ENCODE peak calls at places on chromosomes 16 and 17, in six cellular contexts. One of them, this sample, is unnamed.

GRCh38 chr16:54446639-54447038 is 160.1 kb upstream of the IRX3 start:
- DNase-seq in GM12878: no peak
- DNase-seq in A549: no peak
- DNase-seq in K562: no peak
- DNase-seq in HepG2: no peak
- DNase-seq in endothelial cell of umbilical vein: no peak
- DNase-seq in this sample: peak; percentile 92

GRCh38 chr17:44077595-44077909 is 7.0 kb downstream of the G6PC3 start:
- DNase-seq in GM12878: no peak
- DNase-seq in A549: no peak
- DNase-seq in K562: no peak
- DNase-seq in HepG2: no peak
- DNase-seq in endothelial cell of umbilical vein: no peak
- DNase-seq in this sample: peak; percentile 80

GRCh38 chr17:17132746-17133145 is 73.4 kb downstream of the PLD6 start:
- DNase-seq in GM12878: no peak
- DNase-seq in A549: no peak
- DNase-seq in K562: no peak
- DNase-seq in HepG2: no peak
- DNase-seq in endothelial cell of umbilical vein: no peak
- DNase-seq in this sample: no peak

GRCh38 chr16:67249178-67249759 is 490 bp downstream of the SLC9A5 start:
- DNase-seq in GM12878: no peak
- DNase-seq in A549: no peak
- DNase-seq in K562: no peak
- DNase-seq in HepG2: no peak
- DNase-seq in endothelial cell of umbilical vein: no peak
- DNase-seq in this sample: no peak

GRCh38 chr17:79630821-79631639 is 20.2 kb upstream of the RBFOX3 start:
- DNase-seq in GM12878: no peak
- DNase-seq in A549: no peak
- DNase-seq in K562: no peak
- DNase-seq in HepG2: no peak
- DNase-seq in endothelial cell of umbilical vein: no peak
- DNase-seq in this sample: no peak

GRCh38 chr16:52498640-52499039 is 48.3 kb downstream of the TOX3 start:
- DNase-seq in GM12878: no peak
- DNase-seq in A549: no peak
- DNase-seq in K562: no peak
- DNase-seq in HepG2: no peak
- DNase-seq in endothelial cell of umbilical vein: no peak
- DNase-seq in this sample: no peak

GRCh38 chr17:9240659-9241370 is 219.5 kb downstream of the NTN1 start:
- DNase-seq in GM12878: no peak
- DNase-seq in A549: no peak
- DNase-seq in K562: peak; percentile 17
- DNase-seq in HepG2: peak; percentile 35
- DNase-seq in endothelial cell of umbilical vein: peak; percentile 39
- DNase-seq in this sample: no peak

GRCh38 chr16:23999663-24000062 is 163.9 kb downstream of the PRKCB start:
- DNase-seq in GM12878: peak; percentile 47
- DNase-seq in A549: no peak
- DNase-seq in K562: no peak
- DNase-seq in HepG2: no peak
- DNase-seq in endothelial cell of umbilical vein: no peak
- DNase-seq in this sample: no peak

GRCh38 chr16:54277845-54278703 is 8.5 kb downstream of the IRX3 start:
- DNase-seq in GM12878: no peak
- DNase-seq in A549: no peak
- DNase-seq in K562: no peak
- DNase-seq in HepG2: no peak
- DNase-seq in endothelial cell of umbilical vein: no peak
- DNase-seq in this sample: peak; percentile 38

GRCh38 chr16:72131036-72131435 is 37.4 kb downstream of the DHX38 start:
- DNase-seq in GM12878: no peak
- DNase-seq in A549: no peak
- DNase-seq in K562: no peak
- DNase-seq in HepG2: no peak
- DNase-seq in endothelial cell of umbilical vein: no peak
- DNase-seq in this sample: no peak

GRCh38 chr16:4675864-4676786 is 17.2 kb upstream of the NUDT16L1 start:
- DNase-seq in GM12878: no peak
- DNase-seq in A549: no peak
- DNase-seq in K562: peak; percentile 42
- DNase-seq in HepG2: peak; percentile 35
- DNase-seq in endothelial cell of umbilical vein: no peak
- DNase-seq in this sample: peak; percentile 90

GRCh38 chr17:66884931-66885330 is 50.0 kb downstream of the CACNG5 start:
- DNase-seq in GM12878: no peak
- DNase-seq in A549: no peak
- DNase-seq in K562: no peak
- DNase-seq in HepG2: no peak
- DNase-seq in endothelial cell of umbilical vein: no peak
- DNase-seq in this sample: no peak

GRCh38 chr17:19250421-19251141 is 13.4 kb downstream of the EPN2 start:
- DNase-seq in GM12878: no peak
- DNase-seq in A549: no peak
- DNase-seq in K562: no peak
- DNase-seq in HepG2: no peak
- DNase-seq in endothelial cell of umbilical vein: no peak
- DNase-seq in this sample: no peak

GRCh38 chr17:63096426-63096825 is 130.4 kb downstream of the TANC2 start:
- DNase-seq in GM12878: no peak
- DNase-seq in A549: no peak
- DNase-seq in K562: no peak
- DNase-seq in HepG2: no peak
- DNase-seq in endothelial cell of umbilical vein: no peak
- DNase-seq in this sample: no peak

GRCh38 chr17:40023590-40024292 is 8.5 kb downstream of the CSF3 start:
- DNase-seq in GM12878: no peak
- DNase-seq in A549: no peak
- DNase-seq in K562: no peak
- DNase-seq in HepG2: no peak
- DNase-seq in endothelial cell of umbilical vein: peak; percentile 87
- DNase-seq in this sample: no peak

GRCh38 chr16:57960826-57961472 is 10.0 kb downstream of the CNGB1 start:
- DNase-seq in GM12878: no peak
- DNase-seq in A549: no peak
- DNase-seq in K562: no peak
- DNase-seq in HepG2: no peak
- DNase-seq in endothelial cell of umbilical vein: no peak
- DNase-seq in this sample: no peak

GRCh38 chr17:18156171-18156975 is 27.3 kb upstream of the ALKBH5 start:
- DNase-seq in GM12878: no peak
- DNase-seq in A549: no peak
- DNase-seq in K562: no peak
- DNase-seq in HepG2: no peak
- DNase-seq in endothelial cell of umbilical vein: no peak
- DNase-seq in this sample: no peak

GRCh38 chr17:22138861-22139469 is 446.6 kb downstream of the KCNJ18 start:
- DNase-seq in GM12878: no peak
- DNase-seq in A549: no peak
- DNase-seq in K562: no peak
- DNase-seq in HepG2: no peak
- DNase-seq in endothelial cell of umbilical vein: no peak
- DNase-seq in this sample: no peak

GRCh38 chr16:89257281-89257731 is 39.8 kb downstream of the ZNF778 start:
- DNase-seq in GM12878: no peak
- DNase-seq in A549: no peak
- DNase-seq in K562: no peak
- DNase-seq in HepG2: no peak
- DNase-seq in endothelial cell of umbilical vein: peak; percentile 11
- DNase-seq in this sample: no peak

GRCh38 chr16:84585886-84586285 is 32.0 kb downstream of the COTL1 start:
- DNase-seq in GM12878: no peak
- DNase-seq in A549: peak; percentile 40
- DNase-seq in K562: peak; percentile 88
- DNase-seq in HepG2: no peak
- DNase-seq in endothelial cell of umbilical vein: no peak
- DNase-seq in this sample: no peak

GRCh38 chr17:42536372-42537155 is 523 bp downstream of the NAGLU start:
- DNase-seq in GM12878: no peak
- DNase-seq in A549: peak; percentile 95
- DNase-seq in K562: peak; percentile 93
- DNase-seq in HepG2: peak; percentile 86
- DNase-seq in endothelial cell of umbilical vein: peak; percentile 49
- DNase-seq in this sample: peak; percentile 90

GRCh38 chr16:50185005-50185505 is 31.9 kb downstream of the TENT4B start:
- DNase-seq in GM12878: no peak
- DNase-seq in A549: no peak
- DNase-seq in K562: no peak
- DNase-seq in HepG2: peak; percentile 87
- DNase-seq in endothelial cell of umbilical vein: peak; percentile 60
- DNase-seq in this sample: no peak

GRCh38 chr17:80931421-80932265 is 60.0 kb upstream of the CHMP6 start:
- DNase-seq in GM12878: no peak
- DNase-seq in A549: no peak
- DNase-seq in K562: no peak
- DNase-seq in HepG2: no peak
- DNase-seq in endothelial cell of umbilical vein: no peak
- DNase-seq in this sample: no peak

GRCh38 chr17:82305727-82306300 is 11.6 kb downstream of the CD7 start:
- DNase-seq in GM12878: no peak
- DNase-seq in A549: no peak
- DNase-seq in K562: no peak
- DNase-seq in HepG2: no peak
- DNase-seq in endothelial cell of umbilical vein: no peak
- DNase-seq in this sample: peak; percentile 59

GRCh38 chr17:41734139-41734948 is at the start of gene HAP1:
- DNase-seq in GM12878: no peak
- DNase-seq in A549: peak; percentile 84
- DNase-seq in K562: no peak
- DNase-seq in HepG2: no peak
- DNase-seq in endothelial cell of umbilical vein: peak; percentile 23
- DNase-seq in this sample: no peak

GRCh38 chr17:80872999-80873951 is 118.4 kb upstream of the CHMP6 start:
- DNase-seq in GM12878: no peak
- DNase-seq in A549: peak; percentile 38
- DNase-seq in K562: no peak
- DNase-seq in HepG2: no peak
- DNase-seq in endothelial cell of umbilical vein: no peak
- DNase-seq in this sample: peak; percentile 26

GRCh38 chr17:64048805-64049204 is 28.4 kb upstream of the ICAM2 start:
- DNase-seq in GM12878: no peak
- DNase-seq in A549: no peak
- DNase-seq in K562: no peak
- DNase-seq in HepG2: no peak
- DNase-seq in endothelial cell of umbilical vein: no peak
- DNase-seq in this sample: no peak

GRCh38 chr17:42347198-42347597 is 41.0 kb downstream of the STAT3 start:
- DNase-seq in GM12878: no peak
- DNase-seq in A549: no peak
- DNase-seq in K562: no peak
- DNase-seq in HepG2: no peak
- DNase-seq in endothelial cell of umbilical vein: peak; percentile 90
- DNase-seq in this sample: no peak

GRCh38 chr17:80990921-80991644 is 558 bp upstream of the CHMP6 start:
- DNase-seq in GM12878: no peak
- DNase-seq in A549: no peak
- DNase-seq in K562: no peak
- DNase-seq in HepG2: peak; percentile 82
- DNase-seq in endothelial cell of umbilical vein: no peak
- DNase-seq in this sample: peak; percentile 6

GRCh38 chr17:10579270-10579669 is 29.8 kb upstream of the MYH2 start:
- DNase-seq in GM12878: peak; percentile 7
- DNase-seq in A549: no peak
- DNase-seq in K562: no peak
- DNase-seq in HepG2: no peak
- DNase-seq in endothelial cell of umbilical vein: no peak
- DNase-seq in this sample: peak; percentile 12

GRCh38 chr17:19573075-19573474 is 39.4 kb downstream of the SLC47A1 start:
- DNase-seq in GM12878: no peak
- DNase-seq in A549: no peak
- DNase-seq in K562: no peak
- DNase-seq in HepG2: no peak
- DNase-seq in endothelial cell of umbilical vein: no peak
- DNase-seq in this sample: peak; percentile 91

GRCh38 chr17:12985431-12986285 is 32.2 kb downstream of the ELAC2 start:
- DNase-seq in GM12878: no peak
- DNase-seq in A549: no peak
- DNase-seq in K562: no peak
- DNase-seq in HepG2: no peak
- DNase-seq in endothelial cell of umbilical vein: no peak
- DNase-seq in this sample: no peak

GRCh38 chr16:82192665-82193064 is 22.6 kb upstream of the MPHOSPH6 start:
- DNase-seq in GM12878: no peak
- DNase-seq in A549: no peak
- DNase-seq in K562: no peak
- DNase-seq in HepG2: no peak
- DNase-seq in endothelial cell of umbilical vein: peak; percentile 86
- DNase-seq in this sample: peak; percentile 92
- TF ChIP-seq MYC in GM12878: no peak
- TF ChIP-seq MYC in A549: no peak
- TF ChIP-seq MYC in K562: no peak
- TF ChIP-seq MYC in HepG2: no peak
- TF ChIP-seq MYC in endothelial cell of umbilical vein: no peak
- TF ChIP-seq MYC in this sample: peak; percentile 2

GRCh38 chr17:53319947-53320346 is 502.8 kb upstream of the KIF2B start:
- DNase-seq in GM12878: no peak
- DNase-seq in A549: no peak
- DNase-seq in K562: no peak
- DNase-seq in HepG2: no peak
- DNase-seq in endothelial cell of umbilical vein: no peak
- DNase-seq in this sample: no peak
- H3K4me3 ChIP-seq in GM12878: no peak overlapping the region
- H3K4me3 ChIP-seq in A549: no peak overlapping the region
- H3K4me3 ChIP-seq in K562: no peak overlapping the region
- H3K4me3 ChIP-seq in HepG2: no peak overlapping the region
- H3K4me3 ChIP-seq in endothelial cell of umbilical vein: no peak overlapping the region
- H3K4me3 ChIP-seq in this sample: no peak overlapping the region

DNA sequence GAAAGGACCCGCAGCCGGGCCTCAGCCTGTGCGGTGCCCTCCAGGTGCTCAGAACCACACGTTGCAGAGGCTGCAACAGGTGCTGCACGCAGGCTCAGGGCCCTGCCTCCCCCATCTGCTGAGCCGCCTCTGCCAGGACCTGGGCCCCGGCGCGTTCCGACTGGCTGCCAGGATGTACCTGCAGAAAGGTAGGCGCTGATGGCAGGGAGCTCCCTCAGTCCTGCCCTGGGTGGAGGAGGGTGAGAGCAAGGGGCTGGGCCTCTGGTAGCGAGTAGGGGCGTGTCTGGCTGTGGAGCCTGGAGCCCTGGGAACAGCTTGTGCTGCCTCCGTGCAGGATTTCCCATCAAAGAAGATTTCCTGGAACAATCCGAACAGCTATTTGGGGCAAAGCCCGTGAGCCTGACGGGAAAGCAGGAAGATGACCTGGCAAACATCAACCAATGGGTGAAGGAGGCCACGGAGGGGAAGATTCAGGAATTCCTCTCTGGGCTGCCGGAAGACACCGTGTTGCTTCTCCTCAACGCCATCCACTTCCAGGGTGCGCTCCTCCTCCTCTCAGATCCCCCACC is 4.4 kb downstream of the SERPINF2 start:
- DNase-seq in GM12878: no peak
- DNase-seq in A549: no peak
- DNase-seq in K562: no peak
- DNase-seq in HepG2: no peak
- DNase-seq in endothelial cell of umbilical vein: peak; percentile 17
- DNase-seq in this sample: no peak
- TF ChIP-seq MYC in GM12878: no peak
- TF ChIP-seq MYC in A549: no peak
- TF ChIP-seq MYC in K562: no peak
- TF ChIP-seq MYC in HepG2: no peak
- TF ChIP-seq MYC in endothelial cell of umbilical vein: no peak
- TF ChIP-seq MYC in this sample: no peak

GRCh38 chr17:57886020-57886419 is 36.2 kb upstream of the MRPS23 start:
- DNase-seq in GM12878: no peak
- DNase-seq in A549: no peak
- DNase-seq in K562: no peak
- DNase-seq in HepG2: no peak
- DNase-seq in endothelial cell of umbilical vein: no peak
- DNase-seq in this sample: no peak
- H3K4me3 ChIP-seq in GM12878: no peak overlapping the region
- H3K4me3 ChIP-seq in A549: no peak overlapping the region
- H3K4me3 ChIP-seq in K562: no peak overlapping the region
- H3K4me3 ChIP-seq in HepG2: no peak overlapping the region
- H3K4me3 ChIP-seq in endothelial cell of umbilical vein: no peak overlapping the region
- H3K4me3 ChIP-seq in this sample: no peak overlapping the region

This sample was measured in NB4.